ENCODE peak calls at places on chromosomes 11 and 22, in eight cellular contexts. W, U, S, A, B, O, I and R are unnamed samples.

GRCh38 chr11:35553831-35554230 is 28.4 kb upstream of the PAMR1 start:
- DNase-seq in S (peak), B (no peak), I (peak), U (no peak), W (no peak), O (no peak), A (peak), R (no peak)

GRCh38 chr11:42311944-42312343 is 852.5 kb upstream of the LRRC4C start:
- DNase-seq in S (no peak), O (no peak), U (no peak), A (peak), I (peak), W (no peak), B (no peak), R (no peak)

GRCh38 chr11:57656936-57657289 is 649 bp upstream of the CLP1 start:
- DNase-seq in I (no peak), W (no peak), A (no peak), U (no peak), S (no peak), O (no peak), B (no peak), R (no peak)

GRCh38 chr11:96306933-96307747 is 35.9 kb downstream of the MAML2 start:
- DNase-seq in O (peak), S (peak), A (peak), I (peak), B (peak), U (no peak), W (peak), R (peak)

GRCh38 chr11:61173456-61173855 is 12.2 kb upstream of the VPS37C start:
- DNase-seq in O (peak), W (no peak), U (peak), I (peak), S (peak), A (peak), B (no peak), R (peak)

GRCh38 chr11:80722616-80723015 is 1281.8 kb upstream of the TENM4 start:
- DNase-seq in W (no peak), O (no peak), A (no peak), B (no peak), S (no peak), I (peak), U (no peak), R (no peak)

GRCh38 chr11:45093761-45094455 is 52.5 kb upstream of the PRDM11 start:
- DNase-seq in O (no peak), W (no peak), A (no peak), B (no peak), S (no peak), I (no peak), U (no peak), R (no peak)

GRCh38 chr22:43812890-43813289 is 785 bp upstream of the EFCAB6 start:
- DNase-seq in I (no peak), U (no peak), S (no peak), O (no peak), B (no peak), A (no peak), W (no peak), R (no peak)

GRCh38 chr11:1837171-1838076 is 1.4 kb upstream of the TNNI2 start:
- DNase-seq in B (peak), S (peak), O (peak), W (no peak), A (peak), I (peak), U (peak), R (peak)

GRCh38 chr11:71302534-71302909 is 50.1 kb upstream of the SHANK2 start:
- DNase-seq in O (no peak), W (no peak), B (no peak), U (no peak), A (no peak), S (no peak), I (no peak), R (no peak)

GRCh38 chr22:40193429-40194421 is 16.0 kb downstream of the TNRC6B start:
- DNase-seq in I (peak), A (no peak), B (no peak), S (peak), U (no peak), O (no peak), W (no peak), R (peak)

GRCh38 chr22:28594784-28595324 is 84.8 kb downstream of the TTC28 start:
- DNase-seq in B (no peak), A (peak), I (peak), W (peak), O (no peak), U (peak), S (peak), R (peak)

GRCh38 chr22:36194971-36195370 is 6.6 kb downstream of the APOL4 start:
- DNase-seq in O (peak), A (peak), W (no peak), I (peak), S (peak), B (peak), U (peak), R (peak)

GRCh38 chr22:48745842-48746788 is 1081.6 kb downstream of the BRD1 start:
- DNase-seq in B (no peak), S (no peak), O (no peak), A (no peak), W (no peak), U (no peak), I (no peak), R (no peak)

GRCh38 chr11:35165416-35166368 is 26.7 kb downstream of the CD44 start:
- DNase-seq in O (peak), W (no peak), A (peak), S (peak), B (no peak), U (peak), I (peak), R (peak)

GRCh38 chr11:24064309-24064903 is 432.4 kb upstream of the LUZP2 start:
- DNase-seq in B (no peak), O (no peak), S (no peak), W (no peak), U (no peak), A (no peak), I (no peak), R (no peak)

GRCh38 chr22:49913446-49913845 is 4.8 kb downstream of the ALG12 start:
- DNase-seq in U (no peak), S (no peak), B (no peak), O (no peak), I (no peak), W (no peak), A (no peak), R (no peak)

GRCh38 chr11:71341173-71341572 is 88.8 kb upstream of the SHANK2 start:
- DNase-seq in B (no peak), A (no peak), S (no peak), I (no peak), W (no peak), O (no peak), U (no peak), R (no peak)

GRCh38 chr11:114738954-114739353 is 60.6 kb downstream of the NXPE2 start:
- DNase-seq in B (no peak), I (peak), A (no peak), O (peak), U (peak), W (no peak), S (peak), R (peak)

GRCh38 chr11:71155846-71156245 is 96.5 kb downstream of the SHANK2 start:
- DNase-seq in I (no peak), B (no peak), S (no peak), W (no peak), O (no peak), U (no peak), A (no peak), R (no peak)

GRCh38 chr11:102010776-102011500 is 36.3 kb upstream of the CFAP300 start:
- DNase-seq in I (peak), W (peak), S (peak), A (peak), U (no peak), O (peak), B (no peak), R (peak)

GRCh38 chr11:46874586-46874985 is 28.5 kb upstream of the CKAP5 start:
- DNase-seq in U (no peak), I (no peak), W (no peak), S (no peak), B (no peak), A (no peak), O (no peak), R (no peak)

GRCh38 chr11:43905788-43906187 is 25.2 kb downstream of the ALKBH3 start:
- DNase-seq in I (peak), W (no peak), A (peak), S (no peak), B (peak), O (no peak), U (no peak), R (no peak)

GRCh38 chr11:127815316-127815715 is 772.0 kb downstream of the ETS1 start:
- DNase-seq in U (no peak), A (no peak), O (no peak), I (no peak), B (no peak), S (no peak), W (no peak), R (no peak)

GRCh38 chr11:123822022-123822421 is 15.9 kb upstream of the OR6M1 start:
- DNase-seq in I (no peak), U (peak), O (peak), A (no peak), S (no peak), B (no peak), W (no peak), R (no peak)

GRCh38 chr11:70739811-70740474 is 341.6 kb downstream of the CTTN start:
- DNase-seq in B (no peak), S (no peak), A (no peak), U (peak), I (no peak), W (no peak), O (no peak), R (no peak)

GRCh38 chr11:107598225-107599139 is 7.5 kb downstream of the ELMOD1 start:
- DNase-seq in B (no peak), W (no peak), U (peak), I (no peak), O (no peak), S (peak), A (peak), R (peak)

GRCh38 chr11:102573851-102574250 is 43.3 kb upstream of the MMP7 start:
- DNase-seq in I (peak), B (no peak), U (no peak), A (no peak), S (peak), W (peak), O (no peak), R (peak)

GRCh38 chr11:124756753-124757227 is 4.7 kb upstream of the VSIG2 start:
- DNase-seq in W (no peak), I (no peak), U (no peak), O (no peak), B (no peak), S (no peak), A (no peak), R (no peak)

GRCh38 chr11:102757823-102758549 is 22.4 kb downstream of the MMP10 start:
- DNase-seq in U (no peak), S (no peak), I (peak), W (no peak), A (peak), B (no peak), O (no peak), R (peak)

GRCh38 chr11:75474240-75474639 is 41.2 kb upstream of the KLHL35 start:
- DNase-seq in S (no peak), U (no peak), I (peak), W (no peak), B (no peak), A (no peak), O (no peak), R (no peak)

GRCh38 chr11:44707094-44707493 is 19.7 kb upstream of the TSPAN18 start:
- DNase-seq in B (no peak), I (no peak), U (no peak), O (no peak), S (no peak), W (no peak), A (no peak), R (no peak)

GRCh38 chr11:45279645-45280044 is 6.5 kb downstream of the SYT13 start:
- DNase-seq in W (no peak), I (no peak), O (no peak), A (no peak), U (no peak), S (no peak), B (no peak), R (no peak)

GRCh38 chr11:1667906-1668305 is 29.1 kb upstream of the KRTAP5-6 start:
- DNase-seq in O (no peak), A (no peak), S (no peak), B (no peak), I (no peak), U (no peak), W (no peak), R (no peak)

GRCh38 chr11:32080381-32080980 is 10.4 kb upstream of the RCN1 start:
- DNase-seq in O (no peak), I (peak), A (no peak), W (no peak), U (no peak), B (no peak), S (no peak), R (no peak)

DNA sequence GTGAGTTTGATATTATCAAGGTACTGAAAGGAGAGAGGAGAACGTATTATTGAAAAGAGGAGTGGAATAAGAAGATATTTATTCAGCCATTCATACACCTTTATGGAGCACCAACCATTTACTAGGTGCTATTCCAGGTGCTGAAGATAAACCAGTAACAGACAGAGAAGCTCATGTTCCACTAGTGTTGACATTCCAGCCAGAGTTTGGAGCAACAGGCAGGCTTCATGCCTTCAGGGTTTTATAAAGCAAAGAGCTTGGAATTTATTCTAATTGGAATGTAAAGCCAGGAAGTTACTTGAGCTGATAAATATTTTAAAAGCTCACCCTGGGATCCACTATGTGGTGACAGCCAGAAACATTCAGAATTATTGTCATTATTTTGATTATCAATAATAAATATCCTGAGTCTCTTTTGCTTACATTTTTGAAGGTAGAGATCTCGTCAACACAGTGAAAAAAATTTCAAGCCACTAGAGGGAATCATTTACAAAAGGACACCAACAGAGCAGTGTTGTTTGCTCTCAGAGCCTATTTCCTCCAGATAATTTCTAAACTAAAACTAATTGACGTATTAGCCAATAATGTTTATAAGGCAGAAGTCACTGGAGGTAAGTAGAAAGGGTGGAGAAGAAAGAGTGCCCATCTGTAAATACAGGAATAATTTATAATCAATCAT is 172.0 kb downstream of the KCNA4 start:
- DNase-seq in A (no peak), O (no peak), U (no peak), B (no peak), S (no peak), W (no peak), I (no peak), R (no peak)
- TF ChIP-seq CTCF in A (no peak), O (no peak), U (no peak), B (no peak), S (no peak), W (no peak), I (no peak), R (no peak)

GRCh38 chr22:19787849-19788141 is 27.2 kb downstream of the TBX1 start:
- DNase-seq in S (no peak), B (peak), W (no peak), O (no peak), I (no peak), A (no peak), U (no peak), R (no peak)
- TF ChIP-seq CTCF in S (no peak), B (no peak), W (no peak), O (no peak), I (no peak), A (no peak), U (no peak), R (no peak)

GRCh38 chr11:77411717-77412441 is 62.0 kb downstream of the PAK1 start:
- DNase-seq in I (peak), B (peak), W (peak), U (peak), A (peak), O (peak), S (peak), R (peak)
- TF ChIP-seq CTCF in I (no peak), B (no peak), W (no peak), U (peak), A (no peak), O (no peak), S (no peak), R (no peak)

GRCh38 chr22:37633693-37634504 is 5.6 kb upstream of the SH3BP1 start:
- DNase-seq in O (peak), U (peak), I (peak), B (peak), W (no peak), S (no peak), A (peak), R (no peak)
- TF ChIP-seq CTCF in O (no peak), U (peak), I (peak), B (peak), W (peak), S (no peak), A (peak), R (no peak)

GRCh38 chr22:41822289-41823057 is 10.4 kb upstream of the SREBF2 start:
- DNase-seq in B (no peak), O (no peak), A (peak), W (peak), U (peak), S (peak), I (peak), R (peak)
- TF ChIP-seq CTCF in B (no peak), O (peak), A (peak), W (peak), U (peak), S (peak), I (peak), R (peak)

GRCh38 chr11:69661413-69661715 is 13.8 kb downstream of the LTO1 start:
- DNase-seq in I (no peak), B (no peak), A (no peak), W (no peak), S (no peak), O (no peak), U (no peak), R (no peak)
- TF ChIP-seq CTCF in I (no peak), B (no peak), A (no peak), W (no peak), S (no peak), O (no peak), U (no peak), R (no peak)

GRCh38 chr11:112837162-112837826 is 123.9 kb upstream of the NCAM1 start:
- DNase-seq in U (peak), O (peak), A (no peak), I (no peak), B (no peak), S (peak), W (no peak), R (peak)
- TF ChIP-seq CTCF in U (no peak), O (no peak), A (no peak), I (no peak), B (no peak), S (no peak), W (no peak), R (peak)

DNA sequence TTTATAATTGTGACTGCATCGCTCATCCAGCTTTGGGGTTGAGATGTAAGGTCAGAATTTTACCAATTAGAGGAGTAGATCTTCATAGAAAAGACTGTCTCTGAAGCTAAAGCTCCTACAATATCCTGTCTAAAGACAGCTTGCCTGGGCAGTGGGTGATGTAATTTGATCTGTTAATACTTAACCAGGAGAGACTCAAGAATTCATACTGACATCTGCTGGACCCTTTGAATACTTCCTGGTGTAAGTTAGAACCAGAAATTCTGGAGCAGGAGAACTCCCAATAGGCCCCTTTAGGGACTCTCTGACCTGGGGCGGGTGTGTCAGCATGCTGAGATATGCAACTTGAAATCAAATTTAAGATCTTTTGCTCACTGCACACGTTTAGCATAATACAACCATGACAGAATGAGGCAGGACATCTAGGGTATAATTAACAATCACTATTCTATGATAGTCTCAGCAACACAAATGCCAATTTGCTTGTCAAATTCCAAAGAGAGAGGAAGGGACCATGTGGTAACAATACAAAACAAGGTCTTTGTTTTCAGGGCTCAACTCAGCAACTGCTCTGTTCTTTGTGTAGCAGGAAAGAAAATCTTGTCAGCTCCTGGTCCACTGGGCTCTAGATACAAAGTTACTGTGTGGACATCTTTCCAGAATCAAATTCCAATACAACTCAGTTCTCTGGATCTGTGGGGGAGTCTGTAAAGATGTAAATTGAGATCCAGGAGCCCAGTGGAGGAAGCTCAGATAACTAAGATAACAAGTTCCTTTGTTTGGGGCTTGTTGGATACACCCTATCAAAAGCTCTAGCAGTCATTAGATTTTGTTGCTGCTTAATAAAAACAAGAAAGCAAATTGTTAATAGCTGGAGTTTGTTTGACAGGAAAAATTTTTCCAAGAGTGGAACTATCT is 144.0 kb downstream of the INSC start:
- DNase-seq in W (peak), S (peak), U (no peak), O (peak), I (peak), B (no peak), A (no peak), R (peak)
- TF ChIP-seq CTCF in W (peak), S (no peak), U (no peak), O (no peak), I (peak), B (no peak), A (no peak), R (peak)

GRCh38 chr11:59285716-59286260 is 72.9 kb upstream of the OR5AN1 start:
- DNase-seq in O (no peak), U (no peak), S (no peak), B (no peak), I (no peak), A (no peak), W (no peak), R (no peak)

GRCh38 chr11:59283825-59284772 is 71.4 kb upstream of the MPEG1 start:
- DNase-seq in I (peak), U (peak), A (peak), B (no peak), O (peak), W (peak), S (peak), R (peak)

GRCh38 chr11:59281177-59281576 is 68.5 kb upstream of the MPEG1 start:
- DNase-seq in O (no peak), W (no peak), I (no peak), S (no peak), A (no peak), U (no peak), B (no peak), R (no peak)

GRCh38 chr11:59283311-59283710 is 70.6 kb upstream of the MPEG1 start:
- DNase-seq in U (no peak), S (no peak), A (no peak), I (no peak), B (no peak), W (no peak), O (no peak), R (no peak)

DNA sequence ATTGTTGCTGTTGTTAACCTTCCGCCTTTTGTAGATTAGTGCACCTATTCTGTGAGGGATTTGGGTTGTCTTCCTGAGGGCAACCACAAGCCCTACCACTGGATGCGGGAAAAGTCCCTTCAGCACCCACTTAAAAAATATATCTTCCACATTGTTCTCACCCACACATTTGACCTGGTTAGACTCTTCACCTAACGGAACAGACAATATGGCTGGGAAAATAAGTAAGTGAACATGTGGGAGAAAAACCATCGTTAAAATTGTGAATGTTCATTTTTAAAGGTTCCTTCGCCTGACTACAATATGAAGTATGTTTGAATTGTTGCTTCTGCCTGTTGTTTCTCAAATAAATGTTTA is 72.0 kb upstream of the MPEG1 start:
- DNase-seq in I (no peak), U (no peak), A (no peak), B (no peak), O (no peak), W (no peak), S (no peak), R (no peak)
- TF ChIP-seq CTCF in I (no peak), U (no peak), A (peak), B (no peak), O (no peak), W (no peak), S (no peak), R (no peak)